ENCODE peak calls at places on chromosomes 3 and 15, in four cellular contexts. H is K562, K is H1, B is HepG2. R is an unnamed sample.
A peak's percentile ranks its signal among the peaks of the same experiment; 100 is the strongest.

GRCh38 chr15:58228708-58229107 is 90.5 kb downstream of the AQP9 start:
- DNase-seq in H (no peak), K (no peak), B (no peak), R (no peak)

GRCh38 chr3:179276001-179276400 is 25.1 kb upstream of the KCNMB3 start:
- DNase-seq in H (peak; percentile 59), K (no peak), B (no peak), R (no peak)

GRCh38 chr3:12896206-12896697 is 54.9 kb upstream of the RPL32 start:
- DNase-seq in H (peak; percentile 48), K (no peak), B (no peak), R (no peak)

GRCh38 chr3:48232734-48233133 is 8.2 kb upstream of the ZNF589 start:
- DNase-seq in H (peak; percentile 63), K (peak; percentile 33), B (peak; percentile 76), R (peak; percentile 86)

GRCh38 chr3:44764248-44764647 is 2.7 kb downstream of the KIF15 start:
- DNase-seq in H (no peak), K (no peak), B (no peak), R (no peak)

GRCh38 chr15:36951747-36952247 is 148.6 kb downstream of the MEIS2 start:
- DNase-seq in H (peak; percentile 46), K (no peak), B (no peak), R (no peak)

GRCh38 chr3:14925729-14926591 is 21.4 kb upstream of the NR2C2 start:
- DNase-seq in H (peak; percentile 72), K (no peak), B (peak; percentile 62), R (no peak)

GRCh38 chr3:197513953-197514785 is 41.6 kb downstream of the BDH1 start:
- DNase-seq in H (no peak), K (no peak), B (no peak), R (no peak)

GRCh38 chr3:175342196-175342595 is 483.1 kb downstream of the NAALADL2 start:
- DNase-seq in H (no peak), K (no peak), B (no peak), R (no peak)

GRCh38 chr15:38474155-38474757 is 20.3 kb downstream of the FAM98B start:
- DNase-seq in H (peak; percentile 35), K (no peak), B (peak; percentile 63), R (no peak)

GRCh38 chr15:89139613-89140499 is 51.6 kb downstream of the ABHD2 start:
- DNase-seq in H (no peak), K (no peak), B (peak; percentile 62), R (peak; percentile 22)

GRCh38 chr3:175068587-175068986 is 209.5 kb downstream of the NAALADL2 start:
- DNase-seq in H (no peak), K (no peak), B (no peak), R (no peak)

DNA sequence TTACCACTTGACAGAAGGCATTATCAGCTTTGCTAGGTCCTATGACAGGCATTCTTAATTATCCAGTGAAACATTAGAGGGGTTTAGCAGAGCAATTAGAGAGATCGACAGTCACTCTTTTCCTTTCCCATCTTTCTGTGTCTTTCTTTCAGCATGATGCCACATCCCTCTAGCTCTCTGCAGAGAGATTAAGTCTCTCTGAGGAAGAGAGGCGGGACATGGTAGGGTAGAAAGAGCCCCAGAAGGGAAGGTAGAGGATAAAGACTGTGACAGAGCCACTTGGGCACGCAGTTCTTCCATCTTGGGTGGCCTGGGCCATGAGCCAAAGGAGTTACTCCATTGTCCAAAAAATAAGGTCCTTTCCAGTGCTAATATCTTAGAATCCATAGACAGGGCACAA is 55.8 kb downstream of the HHLA2 start:
- DNase-seq in H (no peak), K (no peak), B (no peak), R (no peak)
- TF ChIP-seq JUN in H (no peak), K (no peak), B (no peak), R (no peak)

DNA sequence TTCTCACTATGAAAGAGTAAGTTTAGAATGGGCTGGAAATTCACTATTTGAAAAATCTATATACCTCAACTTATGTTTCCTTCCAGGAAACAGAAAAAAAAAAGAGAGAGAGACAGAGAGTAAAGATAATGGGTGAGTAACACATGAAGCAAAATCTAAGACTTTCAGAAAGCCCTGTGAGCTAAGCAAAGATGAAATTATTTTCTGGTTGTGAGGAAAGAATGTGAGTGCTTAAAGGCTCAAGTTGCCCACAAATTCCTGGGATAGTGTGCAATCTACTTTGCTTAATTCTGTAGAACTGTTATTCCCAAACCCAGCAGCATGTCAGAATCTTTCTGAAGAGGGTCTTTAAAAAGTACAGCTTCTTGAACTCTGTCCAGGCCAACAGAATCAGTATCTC is 337.7 kb upstream of the AGTR1 start:
- DNase-seq in H (no peak), K (no peak), B (no peak), R (no peak)
- TF ChIP-seq ATF2 in H (no peak), K (no peak), B (no peak), R (no peak)

GRCh38 chr15:41022487-41023090 is 69.3 kb downstream of the CHAC1 start:
- DNase-seq in H (peak; percentile 38), K (no peak), B (peak; percentile 28), R (peak; percentile 56)
- TF ChIP-seq MAX in H (no peak), K (no peak), B (no peak), R (no peak)

DNA sequence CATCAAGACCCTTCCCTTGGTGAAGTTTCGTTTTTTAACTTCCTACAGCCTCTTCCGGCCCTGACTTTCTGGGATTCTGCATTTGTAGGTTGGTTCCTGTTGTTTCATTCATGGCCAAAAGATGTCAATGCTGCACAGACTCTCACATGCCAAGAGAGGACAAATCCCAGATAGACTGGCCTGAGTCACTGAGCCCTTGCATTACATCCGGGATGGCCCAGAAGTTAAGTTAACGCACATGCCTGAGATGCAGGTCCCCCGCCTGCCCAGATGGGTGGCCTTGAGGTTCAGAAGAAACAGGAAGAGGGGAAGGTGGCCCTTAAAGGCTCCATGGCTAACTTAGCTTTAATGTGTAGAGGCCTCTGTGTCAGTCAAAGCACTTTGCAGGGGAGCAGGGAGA is 51.6 kb upstream of the SRGAP3 start:
- DNase-seq in H (no peak), K (no peak), B (no peak), R (no peak)
- TF ChIP-seq JUN in H (no peak), K (no peak), B (no peak), R (no peak)

DNA sequence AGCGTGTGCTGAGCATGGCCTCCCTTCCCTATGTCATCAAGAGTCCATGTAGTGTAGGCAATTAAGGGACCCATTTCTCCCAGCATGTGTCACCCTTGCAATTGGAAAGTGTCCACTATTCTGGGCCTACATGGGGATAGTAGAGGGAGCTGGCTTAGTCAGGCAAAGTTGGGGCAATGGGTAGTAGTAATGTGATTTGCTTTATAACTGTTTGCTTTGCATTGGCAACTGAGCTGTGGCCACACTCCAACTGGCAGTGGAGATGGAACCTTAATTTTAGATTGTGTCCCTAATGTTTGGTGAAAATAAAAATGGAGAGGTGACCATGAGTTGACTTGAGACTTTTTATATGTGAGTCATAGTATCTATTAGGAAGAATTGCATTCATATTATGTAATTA is 97.7 kb upstream of the SAMMSON start:
- DNase-seq in H (no peak), K (no peak), B (no peak), R (no peak)
- TF ChIP-seq ATF2 in H (no peak), K (no peak), B (no peak), R (no peak)

DNA sequence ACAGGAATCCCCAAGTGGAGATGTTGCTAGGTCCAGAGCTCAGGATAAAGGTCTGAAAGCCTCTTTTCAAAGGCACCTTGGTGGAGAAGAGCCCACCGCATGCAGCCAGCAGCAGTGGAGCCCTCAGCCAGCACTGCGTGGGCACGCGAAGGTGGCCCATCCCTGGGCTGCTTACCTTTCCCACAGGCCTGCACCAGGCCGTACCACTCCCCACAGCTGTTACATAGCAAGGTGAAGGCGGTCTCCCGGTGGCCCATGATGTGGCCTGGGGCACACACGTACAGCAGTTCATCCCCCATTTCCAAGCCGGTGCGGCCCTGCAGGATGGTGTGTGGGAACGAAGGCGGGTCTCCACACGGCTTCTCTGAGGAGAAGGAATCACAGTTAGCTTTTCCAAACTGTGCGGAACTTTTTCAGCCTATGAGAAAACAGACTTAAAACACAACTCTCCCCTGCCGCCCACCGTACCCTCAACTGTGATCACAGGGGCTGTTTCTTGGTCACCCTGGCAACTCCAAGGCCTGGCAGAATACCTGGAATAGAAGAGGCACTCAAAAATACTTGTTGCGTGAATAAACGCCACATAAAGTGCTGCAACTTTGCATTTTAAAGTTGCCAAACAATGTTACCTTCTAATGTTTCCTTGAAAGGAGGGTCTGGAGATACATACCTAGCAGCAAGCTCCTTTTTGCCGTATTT is 43.8 kb downstream of the SUSD5 start:
- DNase-seq in H (no peak), K (no peak), B (no peak), R (no peak)
- TF ChIP-seq MAX in H (no peak), K (no peak), B (no peak), R (no peak)

R was measured in WTC11.